ENCODE peak calls at places on chromosome 19, in nine cellular contexts. J, B, V, G, L, S, Q, Y and I are unnamed samples.

GRCh38 chr19:39397360-39398296 is 6.5 kb downstream of the MED29 start:
- DNase-seq in J (peak; percentile 85), B (peak; percentile 94), V (peak; percentile 81), G (peak; percentile 90), L (peak; percentile 91), S (peak; percentile 96), Q (peak; percentile 96), Y (peak; percentile 82), I (no peak)

GRCh38 chr19:45071969-45072790 is 4.1 kb downstream of the ZNF296 start:
- DNase-seq in J (no peak), B (no peak), V (no peak), G (no peak), L (no peak), S (no peak), Q (no peak), Y (no peak), I (no peak)

GRCh38 chr19:403221-404036 is 5.5 kb downstream of the C2CD4C start:
- DNase-seq in J (peak; percentile 79), B (no peak), V (no peak), G (no peak), L (no peak), S (no peak), Q (peak; percentile 32), Y (no peak), I (no peak)

GRCh38 chr19:46609511-46610412 is 8.6 kb downstream of the CALM3 start:
- DNase-seq in J (peak; percentile 72), B (peak; percentile 28), V (no peak), G (no peak), L (peak; percentile 77), S (peak; percentile 6), Q (peak; percentile 49), Y (no peak), I (no peak)

GRCh38 chr19:46926201-46927071 is 65.6 kb downstream of the ARHGAP35 start:
- DNase-seq in J (no peak), B (no peak), V (no peak), G (no peak), L (no peak), S (no peak), Q (no peak), Y (no peak), I (no peak)

GRCh38 chr19:2500861-2501260 is 24.9 kb downstream of the GADD45B start:
- DNase-seq in J (peak; percentile 27), B (no peak), V (no peak), G (no peak), L (no peak), S (peak; percentile 25), Q (peak; percentile 62), Y (no peak), I (no peak)

GRCh38 chr19:38691938-38692457 is 44.5 kb downstream of the ACTN4 start:
- DNase-seq in J (no peak), B (peak; percentile 71), V (peak; percentile 97), G (peak; percentile 85), L (no peak), S (peak; percentile 64), Q (peak; percentile 85), Y (peak; percentile 98), I (peak; percentile 95)

GRCh38 chr19:49468746-49469447 is 5.1 kb upstream of the FLT3LG start:
- DNase-seq in J (peak; percentile 36), B (no peak), V (no peak), G (peak; percentile 75), L (peak; percentile 97), S (peak; percentile 77), Q (peak; percentile 91), Y (peak; percentile 75), I (no peak)

GRCh38 chr19:4575978-4576933 is 16.8 kb upstream of the SEMA6B start:
- DNase-seq in J (peak; percentile 52), B (no peak), V (peak; percentile 66), G (peak; percentile 44), L (no peak), S (peak; percentile 68), Q (peak; percentile 80), Y (peak; percentile 42), I (no peak)

GRCh38 chr19:708154-709141 is at the start of gene PALM:
- DNase-seq in J (peak; percentile 21), B (no peak), V (no peak), G (no peak), L (no peak), S (no peak), Q (no peak), Y (no peak), I (no peak)

GRCh38 chr19:18274303-18274775 is at the start of gene IQCN:
- DNase-seq in J (no peak), B (no peak), V (peak; percentile 29), G (peak; percentile 55), L (no peak), S (peak; percentile 66), Q (peak; percentile 67), Y (no peak), I (no peak)

GRCh38 chr19:39416626-39417120 is 4.2 kb downstream of the PLEKHG2 start:
- DNase-seq in J (no peak), B (no peak), V (no peak), G (no peak), L (peak; percentile 82), S (no peak), Q (no peak), Y (no peak), I (no peak)

GRCh38 chr19:48683349-48683748 is 10.5 kb upstream of the NTN5 start:
- DNase-seq in J (peak; percentile 71), B (peak; percentile 73), V (peak; percentile 18), G (peak; percentile 22), L (no peak), S (no peak), Q (peak; percentile 78), Y (peak; percentile 42), I (no peak)

GRCh38 chr19:58559275-58560006 is 1.0 kb upstream of the UBE2M start:
- DNase-seq in J (peak; percentile 94), B (peak; percentile 93), V (peak; percentile 85), G (peak; percentile 84), L (peak; percentile 96), S (peak; percentile 92), Q (peak; percentile 96), Y (peak; percentile 92), I (peak; percentile 95)

GRCh38 chr19:56162258-56162657 is 13.6 kb upstream of the GALP start:
- DNase-seq in J (no peak), B (no peak), V (peak; percentile 75), G (no peak), L (no peak), S (no peak), Q (no peak), Y (no peak), I (no peak)

GRCh38 chr19:45569619-45570421 is 14.8 kb downstream of the OPA3 start:
- DNase-seq in J (peak; percentile 31), B (peak; percentile 67), V (no peak), G (peak; percentile 54), L (no peak), S (peak; percentile 87), Q (peak; percentile 83), Y (peak; percentile 47), I (no peak)

GRCh38 chr19:55113570-55114039 is 3.8 kb downstream of the PPP1R12C start:
- DNase-seq in J (peak; percentile 99), B (peak; percentile 81), V (peak; percentile 88), G (no peak), L (peak; percentile 90), S (peak; percentile 81), Q (peak; percentile 91), Y (peak; percentile 92), I (peak; percentile 96)

GRCh38 chr19:4067396-4068057 is 828 bp upstream of the ZBTB7A start:
- DNase-seq in J (no peak), B (peak; percentile 67), V (no peak), G (no peak), L (no peak), S (no peak), Q (peak; percentile 56), Y (no peak), I (no peak)

GRCh38 chr19:49421039-49421877 is 2.0 kb downstream of the PTH2 start:
- DNase-seq in J (peak; percentile 76), B (peak; percentile 77), V (peak; percentile 49), G (peak; percentile 58), L (no peak), S (peak; percentile 42), Q (peak; percentile 67), Y (peak; percentile 43), I (no peak)

GRCh38 chr19:5585461-5586299 is 17.9 kb upstream of the TINCR start:
- DNase-seq in J (peak; percentile 92), B (no peak), V (peak; percentile 16), G (peak; percentile 55), L (no peak), S (no peak), Q (peak; percentile 68), Y (no peak), I (no peak)
- H3K4me3 ChIP-seq in J (no peak overlapping the region), B (no peak overlapping the region), V (no peak overlapping the region), G (no peak overlapping the region), L (no peak overlapping the region), S (no peak overlapping the region), Q (peak overlapping the region; percentile 41), Y (no peak overlapping the region), I (no peak overlapping the region)

GRCh38 chr19:29285878-29286277 is 72.9 kb upstream of the UQCRFS1 start:
- DNase-seq in J (no peak), B (no peak), V (no peak), G (peak; percentile 1), L (peak; percentile 74), S (no peak), Q (no peak), Y (no peak), I (no peak)
- TF ChIP-seq CTCF in J (no peak), B (no peak), V (no peak), G (no peak), L (no peak), S (no peak), Q (no peak), Y (peak; percentile 17), I (no peak)

DNA sequence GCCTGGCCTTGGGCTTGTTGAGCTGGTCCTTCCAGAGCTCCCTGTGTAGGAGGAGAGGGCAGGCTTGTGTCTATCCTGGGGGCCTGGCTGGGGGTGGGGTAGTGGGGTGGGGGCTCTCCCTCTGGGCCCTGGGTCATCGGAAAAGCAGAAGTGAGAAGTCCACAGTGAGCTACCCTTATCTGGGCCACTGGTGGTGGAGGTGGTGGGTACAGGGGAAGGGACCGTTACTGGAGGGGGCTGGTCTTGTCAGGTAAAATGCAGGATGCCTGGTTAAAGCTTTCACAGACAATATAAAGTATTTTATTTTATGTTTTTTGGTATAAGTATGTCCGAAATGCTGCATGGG is 338 bp upstream of the SIGLEC10 start:
- DNase-seq in J (no peak), B (no peak), V (no peak), G (no peak), L (no peak), S (no peak), Q (no peak), Y (no peak), I (no peak)
- H3K4me3 ChIP-seq in J (no peak overlapping the region), B (no peak overlapping the region), V (no peak overlapping the region), G (no peak overlapping the region), L (no peak overlapping the region), S (no peak overlapping the region), Q (no peak overlapping the region), Y (no peak overlapping the region), I (no peak overlapping the region)

GRCh38 chr19:5832049-5832448 is 7.5 kb downstream of the FUT6 start:
- DNase-seq in J (no peak), B (no peak), V (no peak), G (no peak), L (no peak), S (no peak), Q (no peak), Y (no peak), I (no peak)
- TF ChIP-seq CTCF in J (no peak), B (no peak), V (no peak), G (no peak), L (no peak), S (no peak), Q (no peak), Y (no peak), I (no peak)

GRCh38 chr19:29983568-29983967 is 41.5 kb downstream of the URI1 start:
- DNase-seq in J (no peak), B (no peak), V (no peak), G (no peak), L (no peak), S (no peak), Q (no peak), Y (no peak), I (no peak)
- H3K4me3 ChIP-seq in J (no peak overlapping the region), B (no peak overlapping the region), V (no peak overlapping the region), G (no peak overlapping the region), L (no peak overlapping the region), S (no peak overlapping the region), Q (no peak overlapping the region), Y (no peak overlapping the region), I (no peak overlapping the region)